ENCODE peak calls at places on chromosomes 1 and 21, in nine cellular contexts. One of them, this sample, is unnamed.
A peak's percentile ranks its signal among the peaks of the same experiment; 100 is the strongest.

GRCh38 chr1:204420039-204421004 is 8.7 kb upstream of the PPP1R15B start:
- DNase-seq in AG09309: no peak
- DNase-seq in DND-41: no peak
- DNase-seq in IMR-90: peak; percentile 22
- DNase-seq in endothelial cell: no peak
- DNase-seq in heart right ventricle: no peak
- DNase-seq in heart left ventricle: no peak
- DNase-seq in ascending aorta: peak; percentile 46
- DNase-seq in K562: no peak
- DNase-seq in this sample: no peak

GRCh38 chr1:186244825-186245224 is 130.2 kb downstream of the TPR start:
- DNase-seq in heart left ventricle: no peak
- DNase-seq in endothelial cell: peak; percentile 11
- DNase-seq in K562: no peak
- DNase-seq in ascending aorta: no peak
- DNase-seq in DND-41: no peak
- DNase-seq in IMR-90: no peak
- DNase-seq in AG09309: no peak
- DNase-seq in heart right ventricle: no peak
- DNase-seq in this sample: no peak

GRCh38 chr21:36159356-36159921 is 2.8 kb downstream of the DOP1B start:
- DNase-seq in IMR-90: no peak
- DNase-seq in heart left ventricle: no peak
- DNase-seq in K562: no peak
- DNase-seq in DND-41: no peak
- DNase-seq in AG09309: no peak
- DNase-seq in heart right ventricle: no peak
- DNase-seq in endothelial cell: no peak
- DNase-seq in ascending aorta: no peak
- DNase-seq in this sample: no peak

GRCh38 chr1:66598670-66599069 is 64.7 kb downstream of the SGIP1 start:
- DNase-seq in IMR-90: peak; percentile 88
- DNase-seq in endothelial cell: no peak
- DNase-seq in DND-41: no peak
- DNase-seq in heart right ventricle: no peak
- DNase-seq in AG09309: peak; percentile 41
- DNase-seq in K562: no peak
- DNase-seq in ascending aorta: no peak
- DNase-seq in heart left ventricle: no peak
- DNase-seq in this sample: no peak

GRCh38 chr21:34984356-34984755 is 64.7 kb downstream of the RUNX1 start:
- DNase-seq in DND-41: no peak
- DNase-seq in ascending aorta: no peak
- DNase-seq in heart right ventricle: no peak
- DNase-seq in IMR-90: no peak
- DNase-seq in heart left ventricle: no peak
- DNase-seq in endothelial cell: no peak
- DNase-seq in K562: no peak
- DNase-seq in AG09309: no peak
- DNase-seq in this sample: no peak

GRCh38 chr1:164767257-164768044 is 208.5 kb downstream of the PBX1 start:
- DNase-seq in IMR-90: peak; percentile 98
- DNase-seq in ascending aorta: no peak
- DNase-seq in K562: no peak
- DNase-seq in endothelial cell: no peak
- DNase-seq in AG09309: peak; percentile 82
- DNase-seq in DND-41: no peak
- DNase-seq in heart left ventricle: no peak
- DNase-seq in heart right ventricle: no peak
- DNase-seq in this sample: no peak

GRCh38 chr1:9297831-9298230 is 5.1 kb downstream of the SPSB1 start:
- DNase-seq in heart left ventricle: no peak
- DNase-seq in IMR-90: no peak
- DNase-seq in K562: no peak
- DNase-seq in heart right ventricle: no peak
- DNase-seq in AG09309: no peak
- DNase-seq in DND-41: no peak
- DNase-seq in endothelial cell: no peak
- DNase-seq in ascending aorta: no peak
- DNase-seq in this sample: no peak

GRCh38 chr1:54402896-54403295 is 3.3 kb downstream of the SSBP3 start:
- DNase-seq in heart right ventricle: no peak
- DNase-seq in DND-41: no peak
- DNase-seq in K562: no peak
- DNase-seq in AG09309: no peak
- DNase-seq in endothelial cell: no peak
- DNase-seq in IMR-90: peak; percentile 31
- DNase-seq in heart left ventricle: no peak
- DNase-seq in ascending aorta: no peak
- DNase-seq in this sample: no peak

DNA sequence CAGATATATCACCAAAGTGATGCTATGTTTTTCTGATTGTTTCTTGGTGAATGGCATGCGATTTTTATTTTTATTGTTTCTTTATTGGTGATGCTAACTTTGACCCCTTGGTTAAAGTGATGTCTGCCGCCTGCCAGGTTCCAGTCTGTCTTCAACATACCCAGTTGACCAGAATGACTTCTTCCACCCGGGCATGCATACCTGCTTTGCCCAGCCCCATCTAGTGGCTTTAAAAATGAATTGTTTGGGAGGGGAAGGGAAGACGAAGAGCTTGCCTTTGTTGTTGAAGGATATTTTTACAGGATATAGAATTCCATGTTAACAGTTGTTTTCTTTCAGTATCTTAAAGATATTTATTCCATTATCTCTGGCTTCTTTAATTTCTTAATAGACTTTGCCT is 65.1 kb downstream of the ATG4C start:
- DNase-seq in DND-41: no peak
- DNase-seq in K562: no peak
- DNase-seq in heart right ventricle: no peak
- DNase-seq in heart left ventricle: no peak
- DNase-seq in AG09309: no peak
- DNase-seq in ascending aorta: no peak
- DNase-seq in IMR-90: no peak
- DNase-seq in endothelial cell: no peak
- DNase-seq in this sample: no peak
- TF ChIP-seq CTCF in DND-41: no peak
- TF ChIP-seq CTCF in K562: peak; percentile 29
- TF ChIP-seq CTCF in heart right ventricle: no peak
- TF ChIP-seq CTCF in heart left ventricle: no peak
- TF ChIP-seq CTCF in AG09309: no peak
- TF ChIP-seq CTCF in ascending aorta: no peak
- TF ChIP-seq CTCF in IMR-90: no peak
- TF ChIP-seq CTCF in endothelial cell: no peak
- TF ChIP-seq CTCF in this sample: no peak

GRCh38 chr1:93302078-93302477 is 43.6 kb upstream of the DR1 start:
- DNase-seq in K562: no peak
- DNase-seq in heart right ventricle: no peak
- DNase-seq in DND-41: no peak
- DNase-seq in heart left ventricle: no peak
- DNase-seq in IMR-90: no peak
- DNase-seq in endothelial cell: no peak
- DNase-seq in AG09309: no peak
- DNase-seq in ascending aorta: no peak
- DNase-seq in this sample: no peak

GRCh38 chr1:93301131-93301530 is 44.6 kb upstream of the DR1 start:
- DNase-seq in IMR-90: no peak
- DNase-seq in K562: no peak
- DNase-seq in ascending aorta: no peak
- DNase-seq in endothelial cell: no peak
- DNase-seq in heart right ventricle: no peak
- DNase-seq in heart left ventricle: no peak
- DNase-seq in AG09309: no peak
- DNase-seq in DND-41: no peak
- DNase-seq in this sample: no peak

GRCh38 chr1:93306920-93307319 is 38.8 kb upstream of the DR1 start:
- DNase-seq in K562: no peak
- DNase-seq in IMR-90: no peak
- DNase-seq in ascending aorta: no peak
- DNase-seq in heart right ventricle: no peak
- DNase-seq in endothelial cell: no peak
- DNase-seq in DND-41: no peak
- DNase-seq in heart left ventricle: no peak
- DNase-seq in AG09309: no peak
- DNase-seq in this sample: no peak

DNA sequence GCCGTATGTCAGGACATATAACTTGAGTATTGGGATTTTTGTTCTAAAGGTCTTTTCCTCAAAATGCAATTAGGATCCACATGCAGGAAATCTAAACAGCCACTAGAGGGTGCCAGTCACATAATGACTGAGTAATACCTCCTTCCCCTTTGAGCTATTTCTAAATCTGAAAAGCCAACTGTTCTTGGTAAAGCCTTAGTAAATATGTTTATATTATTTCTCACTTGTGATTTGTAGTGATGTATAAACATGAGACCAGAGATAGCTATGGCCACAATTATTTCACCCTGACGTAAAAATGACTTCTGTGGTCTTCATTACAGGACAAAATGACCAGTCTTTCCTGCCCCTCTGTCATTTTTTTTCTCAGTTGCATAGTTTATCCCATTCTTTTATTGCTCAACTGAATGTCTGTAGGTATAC is 41.0 kb upstream of the DR1 start:
- DNase-seq in ascending aorta: peak; percentile 69
- DNase-seq in AG09309: peak; percentile 31
- DNase-seq in IMR-90: peak; percentile 79
- DNase-seq in endothelial cell: peak; percentile 32
- DNase-seq in K562: peak; percentile 52
- DNase-seq in heart left ventricle: peak; percentile 30
- DNase-seq in heart right ventricle: peak; percentile 54
- DNase-seq in DND-41: peak; percentile 59
- DNase-seq in this sample: peak; percentile 25
- TF ChIP-seq CTCF in ascending aorta: peak; percentile 84
- TF ChIP-seq CTCF in AG09309: peak; percentile 78
- TF ChIP-seq CTCF in IMR-90: peak; percentile 90
- TF ChIP-seq CTCF in endothelial cell: peak; percentile 88
- TF ChIP-seq CTCF in K562: peak; percentile 79
- TF ChIP-seq CTCF in heart left ventricle: peak; percentile 87
- TF ChIP-seq CTCF in heart right ventricle: peak; percentile 96
- TF ChIP-seq CTCF in DND-41: peak; percentile 99
- TF ChIP-seq CTCF in this sample: no peak

DNA sequence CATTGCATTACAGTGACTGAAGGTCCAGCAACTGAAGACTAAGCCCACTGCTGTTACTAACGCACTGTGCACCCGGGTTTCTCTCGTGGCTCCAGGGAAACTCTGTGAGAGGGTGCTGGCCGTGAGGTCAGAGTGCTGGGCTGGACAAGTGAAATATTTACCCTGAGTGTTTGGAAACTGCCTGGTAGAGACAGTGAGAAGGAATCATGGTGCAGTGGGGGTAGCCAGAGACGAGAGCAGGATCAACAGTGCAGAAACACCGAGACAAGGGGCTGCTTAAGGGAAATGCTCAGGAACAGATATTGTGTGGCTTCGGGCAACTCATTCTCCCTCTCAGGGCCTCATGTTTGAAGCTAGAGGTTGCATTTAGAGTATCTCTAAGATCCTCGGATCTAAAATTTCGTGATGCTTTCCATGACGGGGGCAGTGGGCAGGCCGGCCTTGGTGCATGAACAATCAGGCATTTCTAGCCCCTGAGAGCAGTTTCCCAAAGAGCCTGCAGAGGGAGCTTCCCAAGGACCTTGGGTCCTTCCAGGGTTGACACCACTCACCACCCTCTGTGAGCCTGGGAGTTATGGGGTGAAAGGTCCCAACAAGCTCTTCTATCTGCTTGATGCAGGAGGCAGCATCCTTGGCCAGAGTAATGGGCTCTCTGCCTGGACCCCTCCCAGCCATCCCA is 9.7 kb downstream of the CD2 start:
- DNase-seq in DND-41: peak; percentile 61
- DNase-seq in K562: peak; percentile 75
- DNase-seq in heart right ventricle: no peak
- DNase-seq in IMR-90: no peak
- DNase-seq in endothelial cell: peak; percentile 37
- DNase-seq in heart left ventricle: no peak
- DNase-seq in ascending aorta: no peak
- DNase-seq in AG09309: no peak
- DNase-seq in this sample: no peak
- TF ChIP-seq CTCF in DND-41: peak; percentile 64
- TF ChIP-seq CTCF in K562: peak; percentile 90
- TF ChIP-seq CTCF in heart right ventricle: peak; percentile 54
- TF ChIP-seq CTCF in IMR-90: peak; percentile 8
- TF ChIP-seq CTCF in endothelial cell: peak; percentile 44
- TF ChIP-seq CTCF in heart left ventricle: peak; percentile 37
- TF ChIP-seq CTCF in ascending aorta: peak; percentile 20
- TF ChIP-seq CTCF in AG09309: peak; percentile 43
- TF ChIP-seq CTCF in this sample: no peak

GRCh38 chr1:229716692-229717091 is 90.6 kb downstream of the URB2 start:
- DNase-seq in AG09309: no peak
- DNase-seq in K562: no peak
- DNase-seq in DND-41: no peak
- DNase-seq in ascending aorta: no peak
- DNase-seq in heart right ventricle: no peak
- DNase-seq in IMR-90: no peak
- DNase-seq in heart left ventricle: no peak
- DNase-seq in endothelial cell: no peak
- DNase-seq in this sample: no peak

GRCh38 chr1:229714306-229714705 is 88.3 kb downstream of the URB2 start:
- DNase-seq in heart right ventricle: no peak
- DNase-seq in endothelial cell: no peak
- DNase-seq in AG09309: no peak
- DNase-seq in heart left ventricle: no peak
- DNase-seq in IMR-90: no peak
- DNase-seq in ascending aorta: no peak
- DNase-seq in DND-41: no peak
- DNase-seq in K562: no peak
- DNase-seq in this sample: no peak

GRCh38 chr1:229717774-229718173 is 91.7 kb downstream of the URB2 start:
- DNase-seq in heart right ventricle: no peak
- DNase-seq in AG09309: no peak
- DNase-seq in ascending aorta: no peak
- DNase-seq in endothelial cell: no peak
- DNase-seq in K562: no peak
- DNase-seq in heart left ventricle: no peak
- DNase-seq in IMR-90: no peak
- DNase-seq in DND-41: no peak
- DNase-seq in this sample: no peak

GRCh38 chr1:229716064-229716463 is 90.0 kb downstream of the URB2 start:
- DNase-seq in IMR-90: no peak
- DNase-seq in K562: no peak
- DNase-seq in AG09309: no peak
- DNase-seq in DND-41: no peak
- DNase-seq in ascending aorta: no peak
- DNase-seq in endothelial cell: no peak
- DNase-seq in heart left ventricle: no peak
- DNase-seq in heart right ventricle: no peak
- DNase-seq in this sample: no peak

DNA sequence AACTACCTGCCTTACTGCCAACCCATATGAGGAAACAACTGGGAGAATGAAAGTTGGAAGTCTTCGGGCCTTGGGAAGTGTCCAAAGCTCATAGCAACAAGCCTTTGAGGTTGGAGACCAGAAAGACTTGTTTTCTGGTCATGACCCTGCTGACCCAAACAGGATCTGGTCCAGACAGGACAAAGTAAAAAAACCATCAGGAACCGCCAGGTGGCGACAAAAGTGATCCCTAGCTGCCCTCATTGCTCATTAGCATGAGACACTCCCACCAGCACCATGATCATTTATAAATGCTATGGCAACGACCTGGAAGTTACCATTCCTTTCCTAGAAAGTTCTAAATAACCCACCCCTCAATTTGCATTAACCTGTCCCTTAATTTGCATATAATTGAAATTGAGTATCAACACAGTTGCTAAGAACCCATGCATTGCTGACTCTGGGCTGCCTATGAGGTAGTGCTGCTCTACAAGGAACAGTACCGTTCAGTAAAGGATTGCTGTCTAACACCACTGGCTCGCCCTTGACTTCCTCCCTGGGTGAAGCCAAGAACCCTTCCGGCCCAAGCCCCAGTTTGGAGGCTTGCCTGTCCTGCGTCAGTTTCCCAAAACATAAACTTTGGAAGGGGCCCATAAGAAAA is 89.0 kb downstream of the URB2 start:
- DNase-seq in heart right ventricle: no peak
- DNase-seq in ascending aorta: no peak
- DNase-seq in AG09309: no peak
- DNase-seq in endothelial cell: no peak
- DNase-seq in IMR-90: peak; percentile 18
- DNase-seq in DND-41: no peak
- DNase-seq in heart left ventricle: no peak
- DNase-seq in K562: peak; percentile 50
- DNase-seq in this sample: no peak
- TF ChIP-seq CTCF in heart right ventricle: peak; percentile 33
- TF ChIP-seq CTCF in ascending aorta: no peak
- TF ChIP-seq CTCF in AG09309: peak; percentile 55
- TF ChIP-seq CTCF in endothelial cell: no peak
- TF ChIP-seq CTCF in IMR-90: peak; percentile 41
- TF ChIP-seq CTCF in DND-41: no peak
- TF ChIP-seq CTCF in heart left ventricle: no peak
- TF ChIP-seq CTCF in K562: peak; percentile 87
- TF ChIP-seq CTCF in this sample: no peak